ENCODE peak calls at places on chromosomes 11 and 22, in ten cellular contexts. One of them, this sample, is unnamed.
A peak's percentile ranks its signal among the peaks of the same experiment; 100 is the strongest.

GRCh38 chr22:46162285-46162684 is 12.0 kb downstream of the PPARA start:
- DNase-seq in activated T-cell treated with anti-CD3 and anti-CD28 coated beads for 1 hour: no peak
- DNase-seq in upper lobe of left lung: no peak
- DNase-seq in cerebellum: no peak
- DNase-seq in activated T-helper 1 cell treated with anti-CD3 and anti-CD28 coated beads, Interleukin-12 subunit alpha, Interleukin-12 subunit beta, Interleukin-2, Interleukin-4 antibody, amounts not matched to agents 30 ng/mL and 10 ng/mL and 1 ng/mL, durations not matched to agents 14 hours and 24 hours and 36 hours: no peak
- DNase-seq in sciatic nerve: no peak
- DNase-seq in myocyte: no peak
- DNase-seq in bronchial epithelial cell: no peak
- DNase-seq in ELF-1: no peak
- DNase-seq in cardiac muscle cell: no peak
- DNase-seq in this sample: no peak

GRCh38 chr11:77619576-77620198 is 17.9 kb downstream of the CLNS1A start:
- DNase-seq in activated T-cell treated with anti-CD3 and anti-CD28 coated beads for 1 hour: no peak
- DNase-seq in upper lobe of left lung: no peak
- DNase-seq in cerebellum: peak; percentile 49
- DNase-seq in activated T-helper 1 cell treated with anti-CD3 and anti-CD28 coated beads, Interleukin-12 subunit alpha, Interleukin-12 subunit beta, Interleukin-2, Interleukin-4 antibody, amounts not matched to agents 30 ng/mL and 10 ng/mL and 1 ng/mL, durations not matched to agents 14 hours and 24 hours and 36 hours: peak; percentile 5
- DNase-seq in sciatic nerve: no peak
- DNase-seq in myocyte: peak; percentile 57
- DNase-seq in bronchial epithelial cell: peak; percentile 61
- DNase-seq in ELF-1: peak; percentile 38
- DNase-seq in cardiac muscle cell: peak; percentile 59
- DNase-seq in this sample: no peak

GRCh38 chr11:35950082-35950481 is 6.2 kb downstream of the LDLRAD3 start:
- DNase-seq in activated T-cell treated with anti-CD3 and anti-CD28 coated beads for 1 hour: no peak
- DNase-seq in upper lobe of left lung: no peak
- DNase-seq in cerebellum: no peak
- DNase-seq in activated T-helper 1 cell treated with anti-CD3 and anti-CD28 coated beads, Interleukin-12 subunit alpha, Interleukin-12 subunit beta, Interleukin-2, Interleukin-4 antibody, amounts not matched to agents 30 ng/mL and 10 ng/mL and 1 ng/mL, durations not matched to agents 14 hours and 24 hours and 36 hours: no peak
- DNase-seq in sciatic nerve: no peak
- DNase-seq in myocyte: no peak
- DNase-seq in bronchial epithelial cell: peak; percentile 48
- DNase-seq in ELF-1: no peak
- DNase-seq in cardiac muscle cell: no peak
- DNase-seq in this sample: no peak

GRCh38 chr22:24156915-24157782 is 24.1 kb upstream of the SUSD2 start:
- DNase-seq in activated T-cell treated with anti-CD3 and anti-CD28 coated beads for 1 hour: peak; percentile 84
- DNase-seq in upper lobe of left lung: peak; percentile 98
- DNase-seq in cerebellum: peak; percentile 81
- DNase-seq in activated T-helper 1 cell treated with anti-CD3 and anti-CD28 coated beads, Interleukin-12 subunit alpha, Interleukin-12 subunit beta, Interleukin-2, Interleukin-4 antibody, amounts not matched to agents 30 ng/mL and 10 ng/mL and 1 ng/mL, durations not matched to agents 14 hours and 24 hours and 36 hours: peak; percentile 84
- DNase-seq in sciatic nerve: peak; percentile 85
- DNase-seq in myocyte: peak; percentile 76
- DNase-seq in bronchial epithelial cell: peak; percentile 48
- DNase-seq in ELF-1: peak; percentile 95
- DNase-seq in cardiac muscle cell: peak; percentile 77
- DNase-seq in this sample: peak; percentile 98

GRCh38 chr11:504053-504993 is 2.7 kb downstream of the RNH1 start:
- DNase-seq in activated T-cell treated with anti-CD3 and anti-CD28 coated beads for 1 hour: no peak
- DNase-seq in upper lobe of left lung: peak; percentile 55
- DNase-seq in cerebellum: no peak
- DNase-seq in activated T-helper 1 cell treated with anti-CD3 and anti-CD28 coated beads, Interleukin-12 subunit alpha, Interleukin-12 subunit beta, Interleukin-2, Interleukin-4 antibody, amounts not matched to agents 30 ng/mL and 10 ng/mL and 1 ng/mL, durations not matched to agents 14 hours and 24 hours and 36 hours: no peak
- DNase-seq in sciatic nerve: peak; percentile 76
- DNase-seq in myocyte: no peak
- DNase-seq in bronchial epithelial cell: peak; percentile 58
- DNase-seq in ELF-1: peak; percentile 54
- DNase-seq in cardiac muscle cell: peak; percentile 79
- DNase-seq in this sample: peak; percentile 89

GRCh38 chr11:72840780-72841179 is 26.6 kb downstream of the ATG16L2 start:
- DNase-seq in activated T-cell treated with anti-CD3 and anti-CD28 coated beads for 1 hour: no peak
- DNase-seq in upper lobe of left lung: no peak
- DNase-seq in cerebellum: no peak
- DNase-seq in activated T-helper 1 cell treated with anti-CD3 and anti-CD28 coated beads, Interleukin-12 subunit alpha, Interleukin-12 subunit beta, Interleukin-2, Interleukin-4 antibody, amounts not matched to agents 30 ng/mL and 10 ng/mL and 1 ng/mL, durations not matched to agents 14 hours and 24 hours and 36 hours: no peak
- DNase-seq in sciatic nerve: no peak
- DNase-seq in myocyte: peak; percentile 38
- DNase-seq in bronchial epithelial cell: peak; percentile 71
- DNase-seq in ELF-1: no peak
- DNase-seq in cardiac muscle cell: peak; percentile 91
- DNase-seq in this sample: no peak

GRCh38 chr11:92226331-92227232 is 2.0 kb downstream of the FAT3 start:
- DNase-seq in activated T-cell treated with anti-CD3 and anti-CD28 coated beads for 1 hour: no peak
- DNase-seq in upper lobe of left lung: no peak
- DNase-seq in cerebellum: no peak
- DNase-seq in activated T-helper 1 cell treated with anti-CD3 and anti-CD28 coated beads, Interleukin-12 subunit alpha, Interleukin-12 subunit beta, Interleukin-2, Interleukin-4 antibody, amounts not matched to agents 30 ng/mL and 10 ng/mL and 1 ng/mL, durations not matched to agents 14 hours and 24 hours and 36 hours: no peak
- DNase-seq in sciatic nerve: peak; percentile 56
- DNase-seq in myocyte: peak; percentile 9
- DNase-seq in bronchial epithelial cell: no peak
- DNase-seq in ELF-1: peak; percentile 64
- DNase-seq in cardiac muscle cell: no peak
- DNase-seq in this sample: no peak

GRCh38 chr22:17120281-17120680 is 879 bp downstream of the TMEM121B start:
- DNase-seq in activated T-cell treated with anti-CD3 and anti-CD28 coated beads for 1 hour: peak; percentile 46
- DNase-seq in upper lobe of left lung: peak; percentile 54
- DNase-seq in cerebellum: peak; percentile 16
- DNase-seq in activated T-helper 1 cell treated with anti-CD3 and anti-CD28 coated beads, Interleukin-12 subunit alpha, Interleukin-12 subunit beta, Interleukin-2, Interleukin-4 antibody, amounts not matched to agents 30 ng/mL and 10 ng/mL and 1 ng/mL, durations not matched to agents 14 hours and 24 hours and 36 hours: peak; percentile 42
- DNase-seq in sciatic nerve: peak; percentile 70
- DNase-seq in myocyte: peak; percentile 61
- DNase-seq in bronchial epithelial cell: no peak
- DNase-seq in ELF-1: peak; percentile 85
- DNase-seq in cardiac muscle cell: peak; percentile 53
- DNase-seq in this sample: peak; percentile 89

GRCh38 chr11:25970726-25971508 is 361.0 kb upstream of the ANO3 start:
- DNase-seq in activated T-cell treated with anti-CD3 and anti-CD28 coated beads for 1 hour: no peak
- DNase-seq in upper lobe of left lung: no peak
- DNase-seq in cerebellum: no peak
- DNase-seq in activated T-helper 1 cell treated with anti-CD3 and anti-CD28 coated beads, Interleukin-12 subunit alpha, Interleukin-12 subunit beta, Interleukin-2, Interleukin-4 antibody, amounts not matched to agents 30 ng/mL and 10 ng/mL and 1 ng/mL, durations not matched to agents 14 hours and 24 hours and 36 hours: no peak
- DNase-seq in sciatic nerve: no peak
- DNase-seq in myocyte: no peak
- DNase-seq in bronchial epithelial cell: peak; percentile 93
- DNase-seq in ELF-1: no peak
- DNase-seq in cardiac muscle cell: no peak
- DNase-seq in this sample: no peak

GRCh38 chr22:48894804-48895250 is 932.8 kb downstream of the BRD1 start:
- DNase-seq in activated T-cell treated with anti-CD3 and anti-CD28 coated beads for 1 hour: no peak
- DNase-seq in upper lobe of left lung: peak; percentile 12
- DNase-seq in cerebellum: no peak
- DNase-seq in activated T-helper 1 cell treated with anti-CD3 and anti-CD28 coated beads, Interleukin-12 subunit alpha, Interleukin-12 subunit beta, Interleukin-2, Interleukin-4 antibody, amounts not matched to agents 30 ng/mL and 10 ng/mL and 1 ng/mL, durations not matched to agents 14 hours and 24 hours and 36 hours: no peak
- DNase-seq in sciatic nerve: peak; percentile 54
- DNase-seq in myocyte: no peak
- DNase-seq in bronchial epithelial cell: no peak
- DNase-seq in ELF-1: no peak
- DNase-seq in cardiac muscle cell: no peak
- DNase-seq in this sample: peak; percentile 58

GRCh38 chr11:133964946-133965632 is 8.3 kb upstream of the IGSF9B start:
- DNase-seq in activated T-cell treated with anti-CD3 and anti-CD28 coated beads for 1 hour: no peak
- DNase-seq in upper lobe of left lung: peak; percentile 72
- DNase-seq in cerebellum: no peak
- DNase-seq in activated T-helper 1 cell treated with anti-CD3 and anti-CD28 coated beads, Interleukin-12 subunit alpha, Interleukin-12 subunit beta, Interleukin-2, Interleukin-4 antibody, amounts not matched to agents 30 ng/mL and 10 ng/mL and 1 ng/mL, durations not matched to agents 14 hours and 24 hours and 36 hours: no peak
- DNase-seq in sciatic nerve: no peak
- DNase-seq in myocyte: no peak
- DNase-seq in bronchial epithelial cell: peak; percentile 35
- DNase-seq in ELF-1: no peak
- DNase-seq in cardiac muscle cell: peak; percentile 59
- DNase-seq in this sample: no peak

GRCh38 chr11:64351136-64351631 is 7.8 kb upstream of the RPS6KA4 start:
- DNase-seq in activated T-cell treated with anti-CD3 and anti-CD28 coated beads for 1 hour: no peak
- DNase-seq in upper lobe of left lung: no peak
- DNase-seq in cerebellum: no peak
- DNase-seq in activated T-helper 1 cell treated with anti-CD3 and anti-CD28 coated beads, Interleukin-12 subunit alpha, Interleukin-12 subunit beta, Interleukin-2, Interleukin-4 antibody, amounts not matched to agents 30 ng/mL and 10 ng/mL and 1 ng/mL, durations not matched to agents 14 hours and 24 hours and 36 hours: no peak
- DNase-seq in sciatic nerve: peak; percentile 48
- DNase-seq in myocyte: no peak
- DNase-seq in bronchial epithelial cell: no peak
- DNase-seq in ELF-1: no peak
- DNase-seq in cardiac muscle cell: no peak
- DNase-seq in this sample: no peak

GRCh38 chr11:85249482-85249881 is 377.7 kb downstream of the DLG2 start:
- DNase-seq in activated T-cell treated with anti-CD3 and anti-CD28 coated beads for 1 hour: no peak
- DNase-seq in upper lobe of left lung: no peak
- DNase-seq in cerebellum: no peak
- DNase-seq in activated T-helper 1 cell treated with anti-CD3 and anti-CD28 coated beads, Interleukin-12 subunit alpha, Interleukin-12 subunit beta, Interleukin-2, Interleukin-4 antibody, amounts not matched to agents 30 ng/mL and 10 ng/mL and 1 ng/mL, durations not matched to agents 14 hours and 24 hours and 36 hours: no peak
- DNase-seq in sciatic nerve: no peak
- DNase-seq in myocyte: no peak
- DNase-seq in bronchial epithelial cell: no peak
- DNase-seq in ELF-1: no peak
- DNase-seq in cardiac muscle cell: no peak
- DNase-seq in this sample: no peak

GRCh38 chr22:37415210-37415609 is 12.1 kb downstream of the ELFN2 start:
- DNase-seq in activated T-cell treated with anti-CD3 and anti-CD28 coated beads for 1 hour: no peak
- DNase-seq in upper lobe of left lung: no peak
- DNase-seq in cerebellum: no peak
- DNase-seq in activated T-helper 1 cell treated with anti-CD3 and anti-CD28 coated beads, Interleukin-12 subunit alpha, Interleukin-12 subunit beta, Interleukin-2, Interleukin-4 antibody, amounts not matched to agents 30 ng/mL and 10 ng/mL and 1 ng/mL, durations not matched to agents 14 hours and 24 hours and 36 hours: no peak
- DNase-seq in sciatic nerve: no peak
- DNase-seq in myocyte: no peak
- DNase-seq in bronchial epithelial cell: no peak
- DNase-seq in ELF-1: no peak
- DNase-seq in cardiac muscle cell: no peak
- DNase-seq in this sample: no peak

GRCh38 chr11:69052343-69053168 is 3.8 kb downstream of the TPCN2 start:
- DNase-seq in activated T-cell treated with anti-CD3 and anti-CD28 coated beads for 1 hour: no peak
- DNase-seq in upper lobe of left lung: no peak
- DNase-seq in cerebellum: no peak
- DNase-seq in activated T-helper 1 cell treated with anti-CD3 and anti-CD28 coated beads, Interleukin-12 subunit alpha, Interleukin-12 subunit beta, Interleukin-2, Interleukin-4 antibody, amounts not matched to agents 30 ng/mL and 10 ng/mL and 1 ng/mL, durations not matched to agents 14 hours and 24 hours and 36 hours: no peak
- DNase-seq in sciatic nerve: no peak
- DNase-seq in myocyte: peak; percentile 29
- DNase-seq in bronchial epithelial cell: no peak
- DNase-seq in ELF-1: no peak
- DNase-seq in cardiac muscle cell: no peak
- DNase-seq in this sample: no peak

GRCh38 chr11:46977038-46977818 is 40.7 kb downstream of the CSTPP1 start:
- DNase-seq in activated T-cell treated with anti-CD3 and anti-CD28 coated beads for 1 hour: no peak
- DNase-seq in upper lobe of left lung: no peak
- DNase-seq in cerebellum: peak; percentile 19
- DNase-seq in activated T-helper 1 cell treated with anti-CD3 and anti-CD28 coated beads, Interleukin-12 subunit alpha, Interleukin-12 subunit beta, Interleukin-2, Interleukin-4 antibody, amounts not matched to agents 30 ng/mL and 10 ng/mL and 1 ng/mL, durations not matched to agents 14 hours and 24 hours and 36 hours: no peak
- DNase-seq in sciatic nerve: no peak
- DNase-seq in myocyte: no peak
- DNase-seq in bronchial epithelial cell: no peak
- DNase-seq in ELF-1: peak; percentile 65
- DNase-seq in cardiac muscle cell: peak; percentile 27
- DNase-seq in this sample: no peak

GRCh38 chr22:19843107-19843856 is 11.4 kb downstream of the GNB1L start:
- DNase-seq in activated T-cell treated with anti-CD3 and anti-CD28 coated beads for 1 hour: no peak
- DNase-seq in upper lobe of left lung: no peak
- DNase-seq in cerebellum: no peak
- DNase-seq in activated T-helper 1 cell treated with anti-CD3 and anti-CD28 coated beads, Interleukin-12 subunit alpha, Interleukin-12 subunit beta, Interleukin-2, Interleukin-4 antibody, amounts not matched to agents 30 ng/mL and 10 ng/mL and 1 ng/mL, durations not matched to agents 14 hours and 24 hours and 36 hours: no peak
- DNase-seq in sciatic nerve: no peak
- DNase-seq in myocyte: no peak
- DNase-seq in bronchial epithelial cell: no peak
- DNase-seq in ELF-1: no peak
- DNase-seq in cardiac muscle cell: no peak
- DNase-seq in this sample: no peak

GRCh38 chr11:34013893-34014571 is 37.5 kb upstream of the CAPRIN1 start:
- DNase-seq in activated T-cell treated with anti-CD3 and anti-CD28 coated beads for 1 hour: no peak
- DNase-seq in upper lobe of left lung: no peak
- DNase-seq in cerebellum: no peak
- DNase-seq in activated T-helper 1 cell treated with anti-CD3 and anti-CD28 coated beads, Interleukin-12 subunit alpha, Interleukin-12 subunit beta, Interleukin-2, Interleukin-4 antibody, amounts not matched to agents 30 ng/mL and 10 ng/mL and 1 ng/mL, durations not matched to agents 14 hours and 24 hours and 36 hours: no peak
- DNase-seq in sciatic nerve: no peak
- DNase-seq in myocyte: no peak
- DNase-seq in bronchial epithelial cell: no peak
- DNase-seq in ELF-1: no peak
- DNase-seq in cardiac muscle cell: no peak
- DNase-seq in this sample: no peak

GRCh38 chr11:2295971-2296912 is 5.5 kb downstream of the C11orf21 start:
- DNase-seq in activated T-cell treated with anti-CD3 and anti-CD28 coated beads for 1 hour: no peak
- DNase-seq in upper lobe of left lung: peak; percentile 17
- DNase-seq in cerebellum: no peak
- DNase-seq in activated T-helper 1 cell treated with anti-CD3 and anti-CD28 coated beads, Interleukin-12 subunit alpha, Interleukin-12 subunit beta, Interleukin-2, Interleukin-4 antibody, amounts not matched to agents 30 ng/mL and 10 ng/mL and 1 ng/mL, durations not matched to agents 14 hours and 24 hours and 36 hours: no peak
- DNase-seq in sciatic nerve: peak; percentile 43
- DNase-seq in myocyte: no peak
- DNase-seq in bronchial epithelial cell: no peak
- DNase-seq in ELF-1: no peak
- DNase-seq in cardiac muscle cell: no peak
- DNase-seq in this sample: no peak

GRCh38 chr22:49622241-49623105 is 205.2 kb downstream of the BRD1 start:
- DNase-seq in activated T-cell treated with anti-CD3 and anti-CD28 coated beads for 1 hour: no peak
- DNase-seq in upper lobe of left lung: no peak
- DNase-seq in cerebellum: no peak
- DNase-seq in activated T-helper 1 cell treated with anti-CD3 and anti-CD28 coated beads, Interleukin-12 subunit alpha, Interleukin-12 subunit beta, Interleukin-2, Interleukin-4 antibody, amounts not matched to agents 30 ng/mL and 10 ng/mL and 1 ng/mL, durations not matched to agents 14 hours and 24 hours and 36 hours: no peak
- DNase-seq in sciatic nerve: no peak
- DNase-seq in myocyte: no peak
- DNase-seq in bronchial epithelial cell: no peak
- DNase-seq in ELF-1: no peak
- DNase-seq in cardiac muscle cell: no peak
- DNase-seq in this sample: peak; percentile 47

GRCh38 chr11:89477175-89477574 is 14.0 kb downstream of the NOX4 start:
- DNase-seq in activated T-cell treated with anti-CD3 and anti-CD28 coated beads for 1 hour: no peak
- DNase-seq in upper lobe of left lung: no peak
- DNase-seq in cerebellum: no peak
- DNase-seq in activated T-helper 1 cell treated with anti-CD3 and anti-CD28 coated beads, Interleukin-12 subunit alpha, Interleukin-12 subunit beta, Interleukin-2, Interleukin-4 antibody, amounts not matched to agents 30 ng/mL and 10 ng/mL and 1 ng/mL, durations not matched to agents 14 hours and 24 hours and 36 hours: no peak
- DNase-seq in sciatic nerve: no peak
- DNase-seq in myocyte: no peak
- DNase-seq in bronchial epithelial cell: peak; percentile 13
- DNase-seq in ELF-1: peak; percentile 37
- DNase-seq in cardiac muscle cell: no peak
- DNase-seq in this sample: no peak

GRCh38 chr22:42473484-42474193 is 41.4 kb upstream of the NFAM1 start:
- DNase-seq in activated T-cell treated with anti-CD3 and anti-CD28 coated beads for 1 hour: no peak
- DNase-seq in upper lobe of left lung: no peak
- DNase-seq in cerebellum: peak; percentile 21
- DNase-seq in activated T-helper 1 cell treated with anti-CD3 and anti-CD28 coated beads, Interleukin-12 subunit alpha, Interleukin-12 subunit beta, Interleukin-2, Interleukin-4 antibody, amounts not matched to agents 30 ng/mL and 10 ng/mL and 1 ng/mL, durations not matched to agents 14 hours and 24 hours and 36 hours: no peak
- DNase-seq in sciatic nerve: no peak
- DNase-seq in myocyte: peak; percentile 59
- DNase-seq in bronchial epithelial cell: peak; percentile 67
- DNase-seq in ELF-1: no peak
- DNase-seq in cardiac muscle cell: peak; percentile 77
- DNase-seq in this sample: no peak

GRCh38 chr11:77611921-77612320 is 22.2 kb downstream of the AQP11 start:
- DNase-seq in activated T-cell treated with anti-CD3 and anti-CD28 coated beads for 1 hour: no peak
- DNase-seq in upper lobe of left lung: no peak
- DNase-seq in cerebellum: no peak
- DNase-seq in activated T-helper 1 cell treated with anti-CD3 and anti-CD28 coated beads, Interleukin-12 subunit alpha, Interleukin-12 subunit beta, Interleukin-2, Interleukin-4 antibody, amounts not matched to agents 30 ng/mL and 10 ng/mL and 1 ng/mL, durations not matched to agents 14 hours and 24 hours and 36 hours: no peak
- DNase-seq in sciatic nerve: no peak
- DNase-seq in myocyte: no peak
- DNase-seq in bronchial epithelial cell: no peak
- DNase-seq in ELF-1: no peak
- DNase-seq in cardiac muscle cell: no peak
- DNase-seq in this sample: no peak

GRCh38 chr11:96481806-96482592 is 92.2 kb downstream of the JRKL start:
- DNase-seq in activated T-cell treated with anti-CD3 and anti-CD28 coated beads for 1 hour: no peak
- DNase-seq in upper lobe of left lung: no peak
- DNase-seq in cerebellum: no peak
- DNase-seq in activated T-helper 1 cell treated with anti-CD3 and anti-CD28 coated beads, Interleukin-12 subunit alpha, Interleukin-12 subunit beta, Interleukin-2, Interleukin-4 antibody, amounts not matched to agents 30 ng/mL and 10 ng/mL and 1 ng/mL, durations not matched to agents 14 hours and 24 hours and 36 hours: no peak
- DNase-seq in sciatic nerve: no peak
- DNase-seq in myocyte: no peak
- DNase-seq in bronchial epithelial cell: no peak
- DNase-seq in ELF-1: no peak
- DNase-seq in cardiac muscle cell: peak; percentile 18
- DNase-seq in this sample: no peak

GRCh38 chr11:117992136-117992535 is 5.9 kb downstream of the IL10RA start:
- DNase-seq in activated T-cell treated with anti-CD3 and anti-CD28 coated beads for 1 hour: no peak
- DNase-seq in upper lobe of left lung: no peak
- DNase-seq in cerebellum: no peak
- DNase-seq in activated T-helper 1 cell treated with anti-CD3 and anti-CD28 coated beads, Interleukin-12 subunit alpha, Interleukin-12 subunit beta, Interleukin-2, Interleukin-4 antibody, amounts not matched to agents 30 ng/mL and 10 ng/mL and 1 ng/mL, durations not matched to agents 14 hours and 24 hours and 36 hours: no peak
- DNase-seq in sciatic nerve: no peak
- DNase-seq in myocyte: no peak
- DNase-seq in bronchial epithelial cell: no peak
- DNase-seq in ELF-1: no peak
- DNase-seq in cardiac muscle cell: no peak
- DNase-seq in this sample: no peak

GRCh38 chr11:68843703-68844312 is 2.1 kb upstream of the CPT1A start:
- DNase-seq in activated T-cell treated with anti-CD3 and anti-CD28 coated beads for 1 hour: peak; percentile 67
- DNase-seq in upper lobe of left lung: peak; percentile 94
- DNase-seq in cerebellum: no peak
- DNase-seq in activated T-helper 1 cell treated with anti-CD3 and anti-CD28 coated beads, Interleukin-12 subunit alpha, Interleukin-12 subunit beta, Interleukin-2, Interleukin-4 antibody, amounts not matched to agents 30 ng/mL and 10 ng/mL and 1 ng/mL, durations not matched to agents 14 hours and 24 hours and 36 hours: peak; percentile 53
- DNase-seq in sciatic nerve: no peak
- DNase-seq in myocyte: no peak
- DNase-seq in bronchial epithelial cell: no peak
- DNase-seq in ELF-1: peak; percentile 71
- DNase-seq in cardiac muscle cell: peak; percentile 62
- DNase-seq in this sample: peak; percentile 96

GRCh38 chr11:10044618-10045017 is 249.4 kb downstream of the SBF2 start:
- DNase-seq in activated T-cell treated with anti-CD3 and anti-CD28 coated beads for 1 hour: no peak
- DNase-seq in upper lobe of left lung: no peak
- DNase-seq in cerebellum: no peak
- DNase-seq in activated T-helper 1 cell treated with anti-CD3 and anti-CD28 coated beads, Interleukin-12 subunit alpha, Interleukin-12 subunit beta, Interleukin-2, Interleukin-4 antibody, amounts not matched to agents 30 ng/mL and 10 ng/mL and 1 ng/mL, durations not matched to agents 14 hours and 24 hours and 36 hours: no peak
- DNase-seq in sciatic nerve: no peak
- DNase-seq in myocyte: no peak
- DNase-seq in bronchial epithelial cell: peak; percentile 12
- DNase-seq in ELF-1: no peak
- DNase-seq in cardiac muscle cell: no peak
- DNase-seq in this sample: no peak

GRCh38 chr11:77377734-77378133 is 76.2 kb upstream of the GDPD4 start:
- DNase-seq in activated T-cell treated with anti-CD3 and anti-CD28 coated beads for 1 hour: no peak
- DNase-seq in upper lobe of left lung: no peak
- DNase-seq in cerebellum: peak; percentile 77
- DNase-seq in activated T-helper 1 cell treated with anti-CD3 and anti-CD28 coated beads, Interleukin-12 subunit alpha, Interleukin-12 subunit beta, Interleukin-2, Interleukin-4 antibody, amounts not matched to agents 30 ng/mL and 10 ng/mL and 1 ng/mL, durations not matched to agents 14 hours and 24 hours and 36 hours: no peak
- DNase-seq in sciatic nerve: no peak
- DNase-seq in myocyte: no peak
- DNase-seq in bronchial epithelial cell: no peak
- DNase-seq in ELF-1: no peak
- DNase-seq in cardiac muscle cell: no peak
- DNase-seq in this sample: no peak